ENCODE peak calls at places on chromosomes 12 and 14, in eight cellular contexts. W, H, F, G, O, R, X and P are unnamed samples.

GRCh38 chr12:119748512-119748911 is 80.6 kb downstream of the PRKAB1 start:
- DNase-seq in W (no peak), H (no peak), F (no peak), G (no peak), O (no peak), R (no peak), X (no peak), P (no peak)

GRCh38 chr14:50062438-50063039 is 53.8 kb downstream of the VCPKMT start:
- DNase-seq in W (no peak), H (peak; percentile 64), F (no peak), G (peak; percentile 72), O (no peak), R (peak; percentile 83), X (no peak), P (peak; percentile 33)

GRCh38 chr14:45198551-45198950 is 54.5 kb downstream of the MIS18BP1 start:
- DNase-seq in W (no peak), H (no peak), F (no peak), G (no peak), O (no peak), R (peak; percentile 49), X (no peak), P (no peak)

GRCh38 chr12:12562016-12562483 is 613 bp downstream of the DUSP16 start:
- DNase-seq in W (no peak), H (peak; percentile 27), F (no peak), G (no peak), O (peak; percentile 21), R (peak; percentile 18), X (no peak), P (no peak)

GRCh38 chr12:77337327-77337726 is 272.0 kb upstream of the E2F7 start:
- DNase-seq in W (no peak), H (no peak), F (no peak), G (no peak), O (no peak), R (no peak), X (no peak), P (no peak)

GRCh38 chr12:70576341-70577282 is 60.6 kb downstream of the PTPRB start:
- DNase-seq in W (no peak), H (no peak), F (no peak), G (peak; percentile 51), O (no peak), R (peak; percentile 85), X (no peak), P (peak; percentile 32)

GRCh38 chr14:48792376-48793024 is 793.7 kb downstream of the RPS29 start:
- DNase-seq in W (no peak), H (no peak), F (no peak), G (no peak), O (no peak), R (peak; percentile 29), X (no peak), P (no peak)

GRCh38 chr12:73065913-73066312 is 793.7 kb downstream of the TRHDE start:
- DNase-seq in W (no peak), H (no peak), F (no peak), G (no peak), O (no peak), R (no peak), X (no peak), P (no peak)

GRCh38 chr12:30836656-30837445 is 82.1 kb upstream of the CAPRIN2 start:
- DNase-seq in W (no peak), H (no peak), F (no peak), G (no peak), O (no peak), R (no peak), X (no peak), P (no peak)

GRCh38 chr12:112185093-112185923 is 59.9 kb downstream of the TRAFD1 start:
- DNase-seq in W (no peak), H (no peak), F (no peak), G (no peak), O (no peak), R (no peak), X (no peak), P (no peak)

GRCh38 chr12:53378705-53379388 is 1.1 kb upstream of the SP1 start:
- DNase-seq in W (no peak), H (no peak), F (no peak), G (peak; percentile 41), O (no peak), R (no peak), X (no peak), P (no peak)

GRCh38 chr14:24238527-24239037 is 3.8 kb downstream of the TINF2 start:
- DNase-seq in W (no peak), H (no peak), F (no peak), G (no peak), O (no peak), R (no peak), X (no peak), P (no peak)

GRCh38 chr14:24235804-24236688 is 3.3 kb downstream of the GMPR2 start:
- DNase-seq in W (no peak), H (no peak), F (no peak), G (no peak), O (no peak), R (no peak), X (no peak), P (no peak)

GRCh38 chr14:24237463-24237955 is 4.8 kb downstream of the GMPR2 start:
- DNase-seq in W (no peak), H (no peak), F (no peak), G (no peak), O (no peak), R (no peak), X (no peak), P (no peak)

GRCh38 chr14:24238123-24238522 is 4.3 kb downstream of the TINF2 start:
- DNase-seq in W (no peak), H (no peak), F (no peak), G (no peak), O (no peak), R (no peak), X (no peak), P (no peak)

DNA sequence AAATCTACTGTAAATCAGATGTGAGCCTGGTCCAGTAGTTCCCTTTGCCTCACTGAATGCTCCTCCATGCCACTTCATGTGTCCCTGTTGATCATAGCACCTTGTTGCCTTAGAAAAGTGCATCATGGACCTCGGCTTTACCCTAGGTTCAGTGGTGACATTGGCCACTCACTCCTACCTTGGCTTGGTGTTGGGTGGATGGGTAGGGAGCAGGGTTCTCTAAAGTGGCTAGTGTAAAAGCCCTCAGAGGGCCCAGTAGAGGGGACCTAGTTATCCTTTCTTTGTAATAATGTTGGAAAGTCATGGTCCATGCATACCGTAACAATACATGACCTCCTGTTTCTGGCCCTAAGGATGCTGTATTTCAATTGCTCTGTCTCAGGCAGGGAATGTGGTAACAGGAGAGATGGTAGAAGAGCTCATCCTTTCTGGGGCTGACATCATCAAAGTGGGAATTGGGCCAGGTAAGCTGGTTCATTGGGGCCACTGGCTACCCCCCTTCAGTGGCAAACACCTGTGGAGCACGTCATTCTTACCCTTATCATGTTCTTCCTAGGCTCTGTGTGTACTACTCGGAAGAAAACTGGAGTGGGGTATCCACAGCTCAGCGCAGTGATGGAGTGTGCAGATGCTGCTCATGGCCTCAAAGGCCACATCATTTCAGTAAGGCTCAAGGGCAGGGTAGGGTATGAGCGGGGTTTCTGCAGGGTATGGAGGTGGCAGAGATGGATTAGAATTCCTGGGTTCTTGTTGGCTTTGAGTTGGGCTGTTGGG is 4.1 kb downstream of the GMPR2 start:
- DNase-seq in W (no peak), H (no peak), F (no peak), G (no peak), O (no peak), R (no peak), X (no peak), P (no peak)
- TF ChIP-seq POLR2A in W (no peak), H (no peak), F (no peak), G (no peak), O (no peak), R (no peak), X (peak; percentile 40), P (no peak)

GRCh38 chr14:93142854-93143652 is 27.3 kb upstream of the ITPK1 start:
- DNase-seq in W (no peak), H (no peak), F (no peak), G (no peak), O (no peak), R (no peak), X (no peak), P (no peak)

GRCh38 chr14:93150227-93151206 is 34.2 kb downstream of the MOAP1 start:
- DNase-seq in W (peak; percentile 17), H (peak; percentile 73), F (no peak), G (no peak), O (peak; percentile 20), R (no peak), X (no peak), P (no peak)

GRCh38 chr14:93146119-93146518 is 30.4 kb upstream of the ITPK1 start:
- DNase-seq in W (no peak), H (no peak), F (no peak), G (no peak), O (no peak), R (no peak), X (no peak), P (no peak)

DNA sequence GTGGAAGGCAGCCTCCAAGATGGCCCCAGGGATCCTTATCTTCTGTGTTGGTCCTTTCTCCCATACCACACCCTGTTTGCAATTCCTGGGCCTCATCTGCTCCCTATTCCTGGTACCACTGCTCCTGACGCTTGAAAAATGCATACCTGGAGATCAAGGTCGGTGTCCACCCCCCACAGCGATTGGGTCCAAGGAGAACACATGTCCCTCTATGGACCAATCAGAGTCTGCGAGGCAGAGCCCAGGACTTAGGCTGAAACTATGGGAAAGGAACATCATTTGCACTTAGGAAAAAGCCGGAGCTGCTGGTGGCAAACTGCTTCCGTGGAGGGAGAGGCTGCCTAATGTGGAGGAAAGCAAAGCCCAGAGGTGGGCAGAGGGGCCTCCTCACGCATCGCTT is 33.3 kb upstream of the ITPK1 start:
- DNase-seq in W (no peak), H (no peak), F (no peak), G (no peak), O (no peak), R (no peak), X (no peak), P (no peak)
- TF ChIP-seq POLR2A in W (no peak), H (no peak), F (no peak), G (no peak), O (no peak), R (no peak), X (no peak), P (no peak)

GRCh38 chr12:57230381-57231155 is 1.1 kb downstream of the SHMT2 start:
- DNase-seq in W (no peak), H (no peak), F (no peak), G (no peak), O (no peak), R (no peak), X (no peak), P (no peak)
- TF ChIP-seq POLR2A in W (no peak), H (no peak), F (no peak), G (no peak), O (no peak), R (no peak), X (no peak), P (no peak)

DNA sequence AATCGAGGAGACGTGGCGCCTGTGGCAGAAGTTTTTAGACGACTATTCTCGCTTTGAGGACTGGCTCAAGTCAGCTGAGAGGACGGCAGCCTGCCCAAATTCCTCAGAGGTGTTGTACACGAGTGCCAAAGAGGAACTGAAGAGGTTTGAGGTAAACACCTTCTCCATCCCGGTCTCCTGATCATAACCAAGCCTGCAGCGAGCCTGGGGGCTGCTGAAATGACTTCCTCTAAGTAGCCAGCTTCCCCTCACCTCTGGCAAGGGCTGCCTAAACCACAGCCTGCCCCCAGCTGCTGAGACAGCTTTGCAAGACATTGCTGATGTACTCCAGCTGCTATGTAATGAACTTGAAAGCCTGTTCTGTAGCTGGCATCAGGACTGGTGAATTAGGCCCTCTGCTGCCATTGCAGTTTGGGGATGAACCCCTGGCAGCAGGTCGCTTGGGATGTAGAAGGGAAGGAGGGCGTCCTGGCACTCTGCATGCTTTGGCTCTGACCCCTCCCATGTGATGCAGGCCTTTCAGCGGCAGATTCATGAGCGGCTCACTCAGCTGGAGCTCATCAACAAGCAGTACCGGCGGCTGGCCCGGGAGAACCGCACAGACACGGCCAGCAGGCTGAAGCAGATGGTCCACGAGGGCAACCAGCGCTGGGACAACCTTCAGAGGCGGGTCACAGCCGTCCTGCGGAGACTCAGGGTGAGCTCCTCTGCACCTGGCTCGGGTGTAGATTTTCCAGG is 84.6 kb downstream of the ESR2 start:
- DNase-seq in W (no peak), H (peak; percentile 30), F (no peak), G (no peak), O (no peak), R (peak; percentile 71), X (no peak), P (no peak)
- TF ChIP-seq POLR2A in W (no peak), H (no peak), F (no peak), G (no peak), O (no peak), R (no peak), X (no peak), P (no peak)